ENCODE peak calls at places on chromosomes 12 and 14, in seven cellular contexts. R is OCI-LY7; I is HepG2; B is NT2/D1; Z is pancreas; X is CD8-positive, alpha-beta memory T cell; V is ovary. H is an unnamed sample. For H3K4me1, the result is how much of the 10 kb centered on the place peaks cover.

GRCh38 chr14:22887990-22888378 is 5.0 kb downstream of the REM2 start:
- DNase-seq in R (peak), I (no peak), B (no peak), Z (no peak), X (no peak), V (peak), H (no peak)

GRCh38 chr12:49369723-49370145 is 2.5 kb downstream of the SPATS2 start:
- DNase-seq in R (peak), I (peak), B (no peak), Z (peak), X (no peak), V (no peak), H (no peak)

GRCh38 chr12:57896139-57896436 is 45.3 kb upstream of the ATP23 start:
- DNase-seq in R (peak), I (no peak), B (no peak), Z (no peak), X (no peak), V (peak), H (no peak)

GRCh38 chr12:94057262-94058151 is 90.9 kb upstream of the PLXNC1 start:
- DNase-seq in R (no peak), I (peak), B (no peak), Z (no peak), X (no peak), V (no peak), H (no peak)

GRCh38 chr12:32692358-32692757 is 13.3 kb downstream of the DNM1L start:
- DNase-seq in R (no peak), I (no peak), B (no peak), Z (no peak), X (no peak), V (no peak), H (no peak)

GRCh38 chr14:59087711-59088110 is 100.8 kb upstream of the DAAM1 start:
- DNase-seq in R (no peak), I (no peak), B (no peak), Z (no peak), X (no peak), V (no peak), H (no peak)

GRCh38 chr12:113048716-113049127 is 7.8 kb upstream of the DTX1 start:
- DNase-seq in R (peak), I (peak), B (no peak), Z (peak), X (peak), V (no peak), H (no peak)

GRCh38 chr14:95523051-95523817 is 6.8 kb upstream of the SYNE3 start:
- DNase-seq in R (no peak), I (peak), B (no peak), Z (no peak), X (no peak), V (no peak), H (no peak)

GRCh38 chr12:124837958-124838803 is 25.5 kb downstream of the SCARB1 start:
- DNase-seq in R (no peak), I (peak), B (no peak), Z (peak), X (no peak), V (peak), H (no peak)

GRCh38 chr12:115203661-115204060 is 519.7 kb upstream of the TBX3 start:
- DNase-seq in R (no peak), I (no peak), B (no peak), Z (no peak), X (no peak), V (no peak), H (no peak)

DNA sequence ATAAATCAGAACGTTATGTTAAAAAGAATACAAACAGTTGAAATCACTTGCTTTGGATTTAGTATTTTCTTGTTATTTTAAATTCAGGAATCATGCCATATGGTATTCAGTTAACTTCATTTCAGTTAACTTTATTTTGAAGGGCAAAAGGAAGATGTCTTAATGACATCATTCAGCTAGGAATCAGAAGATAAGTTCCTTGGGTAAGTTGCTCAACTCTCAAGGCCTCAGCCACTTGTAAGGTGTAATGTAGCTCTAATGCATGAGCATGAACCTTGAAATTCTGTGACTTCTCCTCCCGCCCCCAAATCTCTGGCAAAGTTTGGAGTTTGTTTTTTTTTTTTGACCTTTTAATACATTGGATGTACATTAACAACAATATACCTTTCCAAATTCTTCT is 42.6 kb downstream of the FRS2 start:
- DNase-seq in R (no peak), I (no peak), B (no peak), Z (no peak), X (no peak), V (no peak), H (no peak)
- H3K4me1 ChIP-seq in R (under half), I (under half), B (under half), Z (under half), X (under half), V (under half), H (under half)

GRCh38 chr14:34029921-34030334 is 79.1 kb upstream of the EGLN3 start:
- DNase-seq in R (no peak), I (no peak), B (no peak), Z (no peak), X (no peak), V (peak), H (no peak)
- H3K4me1 ChIP-seq in R (under half), I (half or more), B (under half), Z (under half), X (under half), V (under half), H (under half)

GRCh38 chr12:79559591-79559990 is 131.2 kb downstream of the PAWR start:
- DNase-seq in R (no peak), I (no peak), B (no peak), Z (no peak), X (no peak), V (no peak), H (no peak)
- H3K4me1 ChIP-seq in R (under half), I (half or more), B (under half), Z (under half), X (under half), V (under half), H (under half)

GRCh38 chr12:3752741-3753486 is at the start of gene CRACR2A:
- DNase-seq in R (peak), I (no peak), B (peak), Z (peak), X (peak), V (peak), H (peak)
- H3K4me1 ChIP-seq in R (under half), I (under half), B (under half), Z (under half), X (under half), V (under half), H (under half)

GRCh38 chr14:72646861-72647528 is 246.9 kb downstream of the DPF3 start:
- DNase-seq in R (no peak), I (no peak), B (no peak), Z (no peak), X (no peak), V (no peak), H (no peak)
- H3K4me1 ChIP-seq in R (under half), I (under half), B (under half), Z (under half), X (under half), V (under half), H (under half)

DNA sequence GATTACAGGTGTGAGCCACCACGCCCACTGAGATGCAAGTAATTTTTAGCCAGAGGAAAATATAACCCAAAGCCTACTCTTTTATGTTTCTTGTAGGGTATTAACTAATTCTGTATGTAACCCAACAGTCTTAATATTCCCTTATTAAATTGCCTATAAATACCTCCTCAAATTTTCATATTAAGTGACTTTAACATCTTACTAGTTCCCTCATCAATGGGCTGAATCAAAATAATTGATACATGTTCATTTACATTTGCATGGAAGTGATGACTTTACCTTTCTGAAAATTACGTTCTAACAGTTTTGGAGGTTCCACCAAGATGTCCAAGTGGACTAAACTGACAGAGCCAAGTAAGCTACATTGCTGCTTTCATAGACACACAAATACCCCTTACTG is 3.1 kb downstream of the SOS2 start:
- DNase-seq in R (no peak), I (no peak), B (no peak), Z (no peak), X (no peak), V (no peak), H (no peak)
- H3K4me1 ChIP-seq in R (under half), I (under half), B (under half), Z (under half), X (under half), V (under half), H (under half)

GRCh38 chr14:24095196-24096068 is 1.3 kb downstream of the PCK2 start:
- DNase-seq in R (peak), I (peak), B (no peak), Z (peak), X (no peak), V (no peak), H (peak)
- H3K4me1 ChIP-seq in R (under half), I (half or more), B (under half), Z (under half), X (under half), V (under half), H (under half)

GRCh38 chr12:1920971-1921370 is 2.5 kb upstream of the CACNA2D4 start:
- DNase-seq in R (no peak), I (no peak), B (no peak), Z (no peak), X (no peak), V (no peak), H (peak)
- H3K4me1 ChIP-seq in R (under half), I (under half), B (under half), Z (under half), X (under half), V (under half), H (under half)

H was measured in aorta.